ENCODE peak calls at places on chromosomes 1 and 21, in five cellular contexts. I is RWPE1, K is lower lobe of right lung, G is right atrium auricular region, Z is fibroblast of the aortic adventitia. L is an unnamed sample.

GRCh38 chr1:9728451-9729295 is 77.1 kb downstream of the PIK3CD start:
- DNase-seq in K (no peak), I (no peak), G (no peak), Z (no peak), L (no peak)

GRCh38 chr1:228964178-228964819 is 229.0 kb downstream of the RHOU start:
- DNase-seq in K (no peak), I (peak; percentile 20), Z (peak; percentile 97), G (peak; percentile 87), L (no peak)

GRCh38 chr1:202162418-202163280 is 2.2 kb upstream of the PTPN7 start:
- DNase-seq in G (no peak), Z (no peak), I (no peak), K (no peak), L (no peak)

GRCh38 chr1:245663373-245663772 is 508.6 kb downstream of the KIF26B start:
- DNase-seq in K (no peak), Z (no peak), G (no peak), I (no peak), L (no peak)

GRCh38 chr1:54124906-54125305 is 27.9 kb downstream of the CDCP2 start:
- DNase-seq in K (no peak), Z (no peak), I (no peak), G (no peak), L (no peak)

GRCh38 chr1:182602945-182603645 is 1.1 kb downstream of the RGS16 start:
- DNase-seq in G (no peak), Z (peak; percentile 55), K (peak; percentile 59), I (no peak), L (no peak)

GRCh38 chr1:85681087-85681486 is 27.1 kb downstream of the ZNHIT6 start:
- DNase-seq in I (no peak), Z (peak; percentile 47), G (no peak), K (no peak), L (peak; percentile 4)

GRCh38 chr1:91846007-91846620 is 39.8 kb downstream of the TGFBR3 start:
- DNase-seq in I (peak; percentile 35), Z (peak; percentile 85), G (peak; percentile 68), K (no peak), L (peak; percentile 48)

GRCh38 chr21:26659181-26659580 is 86.1 kb upstream of the CYYR1 start:
- DNase-seq in Z (peak; percentile 42), K (no peak), I (peak; percentile 4), G (no peak), L (no peak)

GRCh38 chr1:173603056-173603591 is at the start of gene SLC9C2:
- DNase-seq in G (no peak), I (no peak), K (no peak), Z (peak; percentile 82), L (peak; percentile 15)

GRCh38 chr1:117605164-117605810 is 561 bp upstream of the TENT5C start:
- DNase-seq in K (peak; percentile 73), G (no peak), I (peak; percentile 1), Z (peak; percentile 58), L (no peak)

GRCh38 chr1:241627453-241628329 is 12.5 kb downstream of the CHML start:
- DNase-seq in I (no peak), Z (peak; percentile 87), G (no peak), K (no peak), L (peak; percentile 67)

GRCh38 chr1:53681647-53682368 is 57.2 kb downstream of the GLIS1 start:
- DNase-seq in K (no peak), I (peak; percentile 70), G (no peak), Z (peak; percentile 26), L (peak; percentile 71)

GRCh38 chr1:94927405-94928175 is 680 bp upstream of the CNN3 start:
- DNase-seq in I (no peak), G (no peak), K (peak; percentile 67), Z (peak; percentile 65), L (no peak)

GRCh38 chr21:34935452-34935851 is 113.7 kb downstream of the RUNX1 start:
- DNase-seq in I (no peak), G (no peak), K (no peak), Z (no peak), L (no peak)

GRCh38 chr1:15207829-15208429 is 39.1 kb upstream of the FHAD1 start:
- DNase-seq in Z (no peak), G (no peak), K (no peak), I (no peak), L (peak; percentile 58)

GRCh38 chr1:226717256-226717909 is 21.7 kb downstream of the ITPKB start:
- DNase-seq in G (no peak), Z (no peak), I (no peak), K (peak; percentile 71), L (peak; percentile 37)

GRCh38 chr1:10210841-10211804 is 753 bp downstream of the KIF1B start:
- DNase-seq in G (peak; percentile 98), I (peak; percentile 68), K (peak; percentile 89), Z (peak; percentile 98), L (peak; percentile 69)

GRCh38 chr21:21730524-21730923 is 732.3 kb downstream of the NCAM2 start:
- DNase-seq in K (no peak), G (no peak), Z (peak; percentile 72), I (no peak), L (no peak)

GRCh38 chr1:8539683-8540082 is 221.8 kb downstream of the SLC45A1 start:
- DNase-seq in K (no peak), G (no peak), Z (no peak), I (no peak), L (no peak)

GRCh38 chr1:244513493-244513892 is 52.4 kb downstream of the CATSPERE start:
- DNase-seq in K (no peak), I (no peak), Z (no peak), G (no peak), L (no peak)

GRCh38 chr1:2192031-2192995 is 2.3 kb downstream of the FAAP20 start:
- DNase-seq in G (no peak), Z (peak; percentile 94), K (no peak), I (no peak), L (no peak)

GRCh38 chr1:23558140-23558871 is 995 bp downstream of the ID3 start:
- DNase-seq in I (peak; percentile 54), Z (peak; percentile 63), G (no peak), K (peak; percentile 81), L (peak; percentile 40)

GRCh38 chr21:35014302-35015044 is 34.6 kb downstream of the RUNX1 start:
- DNase-seq in Z (no peak), K (no peak), I (peak; percentile 9), G (no peak), L (no peak)

GRCh38 chr1:109197163-109198042 is 16.3 kb upstream of the SARS1 start:
- DNase-seq in Z (peak; percentile 99), K (no peak), I (peak; percentile 97), G (peak; percentile 76), L (peak; percentile 72)

GRCh38 chr1:87473203-87473661 is 144.6 kb downstream of the LMO4 start:
- DNase-seq in Z (peak; percentile 33), G (no peak), I (peak; percentile 2), K (no peak), L (peak; percentile 17)

GRCh38 chr1:200302192-200302892 is 107.5 kb downstream of the ZNF281 start:
- DNase-seq in I (peak; percentile 58), Z (peak; percentile 48), K (peak; percentile 53), G (no peak), L (peak; percentile 56)

DNA sequence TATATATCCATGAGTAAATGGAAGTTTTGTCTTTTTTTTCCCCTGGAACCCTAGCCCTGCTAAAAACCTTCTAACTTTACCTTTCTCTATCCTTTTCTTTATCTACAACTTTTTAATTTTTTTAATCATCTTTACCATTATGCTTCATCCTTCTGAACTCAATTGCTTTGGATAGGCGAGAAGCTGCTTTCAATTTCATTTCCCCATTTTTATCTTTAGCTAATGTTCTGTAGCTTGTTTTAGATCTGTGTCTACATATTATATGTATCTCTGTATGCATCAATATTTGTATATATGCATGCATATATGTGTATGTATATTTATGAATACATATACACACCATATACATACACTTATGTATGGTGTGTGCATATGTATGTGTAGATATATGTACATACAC is 57.4 kb downstream of the PTPRC start:
- DNase-seq in I (no peak), K (no peak), G (no peak), Z (no peak), L (no peak)
- TF ChIP-seq CTCF in I (no peak), K (no peak), G (no peak), Z (no peak), L (no peak)

GRCh38 chr1:39995973-39996393 is 41.0 kb downstream of the MFSD2A start:
- DNase-seq in K (no peak), Z (no peak), G (no peak), I (no peak), L (no peak)
- TF ChIP-seq CTCF in K (no peak), Z (no peak), G (no peak), I (no peak), L (no peak)

GRCh38 chr1:93681549-93682412 is at the start of gene BCAR3:
- DNase-seq in I (peak; percentile 75), G (peak; percentile 83), K (peak; percentile 85), Z (peak; percentile 73), L (peak; percentile 82)
- TF ChIP-seq CTCF in I (peak; percentile 54), G (peak; percentile 9), K (peak; percentile 51), Z (peak; percentile 31), L (no peak)

GRCh38 chr1:24688621-24689195 is 45.6 kb downstream of the SRRM1 start:
- DNase-seq in Z (peak; percentile 76), I (peak; percentile 75), K (peak; percentile 78), G (peak; percentile 86), L (peak; percentile 71)
- TF ChIP-seq CTCF in Z (peak; percentile 91), I (peak; percentile 81), K (peak; percentile 86), G (peak; percentile 72), L (peak; percentile 38)

DNA sequence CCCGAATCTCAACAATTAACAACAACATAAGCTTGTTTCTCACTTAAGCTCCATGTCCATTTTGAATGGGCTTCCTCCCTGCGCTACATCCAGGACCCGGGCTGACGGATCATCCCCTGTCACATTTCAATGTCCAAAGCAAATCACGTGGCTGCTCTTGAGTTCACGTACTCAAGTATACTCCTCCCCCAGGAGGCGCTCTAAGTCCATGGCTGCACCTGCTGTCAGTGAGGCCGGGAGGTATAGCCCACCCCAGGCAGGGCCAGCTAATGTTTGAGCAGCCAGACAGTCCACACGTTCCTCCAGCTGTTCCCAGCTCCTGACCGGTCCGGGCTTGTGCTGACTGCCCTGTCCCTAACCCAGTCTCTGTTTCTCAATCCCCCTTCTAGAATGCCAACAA is 220.8 kb downstream of the SLC35F3 start:
- DNase-seq in I (no peak), K (no peak), G (no peak), Z (peak; percentile 7), L (peak; percentile 54)
- TF ChIP-seq CTCF in I (no peak), K (no peak), G (no peak), Z (peak; percentile 10), L (peak; percentile 14)

GRCh38 chr1:152543808-152544207 is 22.8 kb downstream of the LCE3E start:
- DNase-seq in G (no peak), K (no peak), I (peak; percentile 32), Z (no peak), L (no peak)
- TF ChIP-seq CTCF in G (no peak), K (no peak), I (no peak), Z (peak; percentile 10), L (peak; percentile 28)

DNA sequence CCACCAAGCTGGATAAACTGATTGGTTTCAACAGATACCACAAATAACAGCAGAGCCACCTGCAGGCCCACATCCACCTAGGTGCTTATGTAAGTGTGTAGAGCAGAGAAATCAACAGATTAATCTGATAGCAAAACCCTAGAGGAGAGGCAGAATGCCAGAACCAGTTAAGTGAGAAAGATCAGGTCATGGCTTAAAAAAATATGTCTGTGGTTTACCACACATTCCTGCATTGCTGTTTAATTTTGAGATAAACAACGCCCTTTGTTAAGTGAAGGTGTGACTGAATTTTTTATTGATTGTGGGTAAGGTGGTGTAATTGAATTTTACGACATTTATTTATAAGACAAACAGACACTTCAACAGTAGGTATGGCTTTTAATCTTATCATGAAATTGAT is 21.2 kb downstream of the CRNN start:
- DNase-seq in I (peak; percentile 46), Z (no peak), K (no peak), G (no peak), L (peak; percentile 72)
- TF ChIP-seq CTCF in I (no peak), Z (no peak), K (no peak), G (no peak), L (no peak)

GRCh38 chr1:196309386-196309785 is 298.9 kb downstream of the KCNT2 start:
- DNase-seq in K (no peak), I (peak; percentile 38), Z (peak; percentile 74), G (no peak), L (no peak)
- TF ChIP-seq CTCF in K (no peak), I (peak; percentile 27), Z (peak; percentile 34), G (no peak), L (no peak)